ENCODE peak calls at places on chromosomes 16 and 17, in six cellular contexts. V is stomach, Q is tibial nerve, O is body of pancreas, D is heart left ventricle, R is uterus. J is an unnamed sample.
A peak's percentile ranks its signal among the peaks of the same experiment; 100 is the strongest.

GRCh38 chr16:58378401-58378800 is 13.9 kb upstream of the GINS3 start:
- DNase-seq in V (no peak), Q (no peak), O (no peak), D (no peak), R (no peak), J (no peak)

GRCh38 chr17:60579090-60579489 is 20.9 kb upstream of the PPM1D start:
- DNase-seq in V (no peak), Q (no peak), O (no peak), D (no peak), R (peak; percentile 30), J (no peak)

GRCh38 chr17:66523378-66524174 is 221.2 kb downstream of the PRKCA start:
- DNase-seq in V (no peak), Q (no peak), O (no peak), D (no peak), R (no peak), J (no peak)

GRCh38 chr16:24996731-24997130 is 18.4 kb downstream of the ARHGAP17 start:
- DNase-seq in V (no peak), Q (no peak), O (no peak), D (no peak), R (no peak), J (no peak)

GRCh38 chr17:14389656-14390055 is 88.8 kb downstream of the HS3ST3B1 start:
- DNase-seq in V (no peak), Q (no peak), O (no peak), D (no peak), R (no peak), J (no peak)

GRCh38 chr16:49859139-49859947 is 3.4 kb upstream of the ZNF423 start:
- DNase-seq in V (no peak), Q (no peak), O (peak; percentile 79), D (peak; percentile 87), R (peak; percentile 77), J (peak; percentile 60)

GRCh38 chr17:6573982-6574688 is 17.8 kb upstream of the PITPNM3 start:
- DNase-seq in V (no peak), Q (no peak), O (no peak), D (no peak), R (no peak), J (no peak)

GRCh38 chr17:64393000-64393402 is 2.3 kb upstream of the PECAM1 start:
- DNase-seq in V (no peak), Q (no peak), O (no peak), D (no peak), R (no peak), J (no peak)

GRCh38 chr17:9860851-9861250 is 35.1 kb downstream of the GLP2R start:
- DNase-seq in V (no peak), Q (no peak), O (no peak), D (no peak), R (no peak), J (no peak)

GRCh38 chr16:11431915-11432465 is 86.7 kb downstream of the RMI2 start:
- DNase-seq in V (no peak), Q (no peak), O (no peak), D (no peak), R (no peak), J (no peak)

GRCh38 chr16:59878479-59878878 is 1144.4 kb upstream of the GOT2 start:
- DNase-seq in V (peak; percentile 61), Q (no peak), O (peak; percentile 14), D (no peak), R (no peak), J (no peak)

GRCh38 chr16:56950881-56951771 is 10.6 kb upstream of the CETP start:
- DNase-seq in V (peak; percentile 70), Q (no peak), O (peak; percentile 81), D (peak; percentile 74), R (no peak), J (no peak)

GRCh38 chr17:15999974-16000827 is 577 bp downstream of the TTC19 start:
- DNase-seq in V (no peak), Q (no peak), O (peak; percentile 70), D (no peak), R (peak; percentile 47), J (no peak)

GRCh38 chr17:68238488-68238887 is 9.4 kb upstream of the AMZ2 start:
- DNase-seq in V (no peak), Q (no peak), O (no peak), D (no peak), R (no peak), J (no peak)

DNA sequence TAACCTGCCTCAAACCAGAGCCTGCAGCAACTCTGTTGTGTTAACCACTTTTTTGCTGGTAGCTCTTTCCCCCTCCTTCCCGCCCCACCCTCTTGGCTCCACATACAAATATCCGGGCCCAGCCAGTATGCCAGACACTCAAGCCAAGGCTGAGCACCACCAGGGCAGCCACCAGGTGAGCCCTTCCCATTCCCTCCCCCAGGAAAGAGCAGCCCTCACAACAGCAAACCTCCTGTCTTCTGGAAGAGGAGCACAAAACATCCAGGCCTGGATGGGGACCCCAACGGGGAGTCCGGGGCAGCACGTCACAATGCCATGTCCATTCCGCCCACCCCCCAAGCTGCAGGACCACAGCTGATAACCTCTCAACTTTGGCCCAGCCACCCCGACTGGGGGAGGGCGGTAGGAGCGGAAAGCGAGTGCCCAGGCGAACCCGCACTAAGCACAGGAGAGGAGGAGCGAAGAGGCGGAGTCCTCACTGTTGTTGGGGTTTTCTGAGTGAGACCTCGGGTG is 757 bp downstream of the ORMDL3 start:
- DNase-seq in V (peak; percentile 55), Q (no peak), O (peak; percentile 73), D (no peak), R (peak; percentile 53), J (no peak)
- TF ChIP-seq POLR2A in V (no peak), Q (no peak), O (peak; percentile 25), D (no peak), R (no peak), J (no peak)

GRCh38 chr16:19392352-19392751 is 25.3 kb upstream of the TMC5 start:
- DNase-seq in V (no peak), Q (no peak), O (no peak), D (no peak), R (no peak), J (no peak)

GRCh38 chr16:19396555-19397011 is 21.1 kb upstream of the TMC5 start:
- DNase-seq in V (peak; percentile 87), Q (no peak), O (peak; percentile 51), D (no peak), R (no peak), J (peak; percentile 68)

GRCh38 chr16:19389246-19389645 is 28.4 kb upstream of the TMC5 start:
- DNase-seq in V (peak; percentile 83), Q (no peak), O (peak; percentile 81), D (no peak), R (no peak), J (peak; percentile 70)

DNA sequence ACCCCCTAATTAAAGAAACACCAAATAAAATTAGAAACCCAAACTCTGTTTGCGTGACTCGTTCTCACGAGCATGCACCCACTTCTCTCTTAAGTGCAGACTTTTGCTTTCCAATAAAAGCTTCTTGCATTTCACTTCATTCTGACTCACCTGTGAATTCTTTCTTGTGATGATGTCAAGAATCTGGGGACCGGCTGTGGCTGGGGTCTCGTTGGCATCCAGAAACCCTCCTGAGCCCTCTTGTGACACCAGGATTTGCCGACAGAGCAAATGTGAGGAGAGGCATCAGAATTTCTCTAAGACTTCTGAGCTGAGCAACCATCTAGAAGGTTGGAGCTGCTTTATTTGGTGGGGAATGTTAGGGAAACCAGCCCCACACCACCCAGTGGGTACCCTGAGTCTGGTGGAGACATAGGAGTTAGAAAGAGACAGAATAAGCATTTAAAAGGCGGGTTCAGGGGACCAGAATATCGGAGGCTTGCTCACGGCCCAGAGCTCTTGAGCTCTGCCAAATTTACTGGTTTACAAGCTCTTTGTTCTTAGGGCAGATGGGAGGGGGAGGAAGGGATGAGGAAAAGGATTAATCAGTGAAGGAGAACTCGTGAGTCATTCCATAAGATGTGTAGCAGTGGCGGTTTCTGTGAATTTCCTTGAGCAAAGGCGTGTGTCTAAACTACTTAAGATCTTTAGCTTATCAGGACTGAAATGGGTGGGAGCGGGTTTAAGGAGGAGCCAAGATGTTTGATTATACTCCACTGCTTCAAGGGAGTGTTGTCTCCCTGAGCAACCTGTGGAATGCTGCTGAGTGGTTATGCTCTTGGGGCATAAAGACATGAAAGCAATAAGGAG is 24.2 kb upstream of the TMC5 start:
- DNase-seq in V (peak; percentile 47), Q (no peak), O (no peak), D (no peak), R (no peak), J (no peak)
- H3K27ac ChIP-seq in V (peak overlapping the region; percentile 61), Q (no peak overlapping the region), O (no peak overlapping the region), D (no peak overlapping the region), R (no peak overlapping the region), J (peak overlapping the region; percentile 77)

DNA sequence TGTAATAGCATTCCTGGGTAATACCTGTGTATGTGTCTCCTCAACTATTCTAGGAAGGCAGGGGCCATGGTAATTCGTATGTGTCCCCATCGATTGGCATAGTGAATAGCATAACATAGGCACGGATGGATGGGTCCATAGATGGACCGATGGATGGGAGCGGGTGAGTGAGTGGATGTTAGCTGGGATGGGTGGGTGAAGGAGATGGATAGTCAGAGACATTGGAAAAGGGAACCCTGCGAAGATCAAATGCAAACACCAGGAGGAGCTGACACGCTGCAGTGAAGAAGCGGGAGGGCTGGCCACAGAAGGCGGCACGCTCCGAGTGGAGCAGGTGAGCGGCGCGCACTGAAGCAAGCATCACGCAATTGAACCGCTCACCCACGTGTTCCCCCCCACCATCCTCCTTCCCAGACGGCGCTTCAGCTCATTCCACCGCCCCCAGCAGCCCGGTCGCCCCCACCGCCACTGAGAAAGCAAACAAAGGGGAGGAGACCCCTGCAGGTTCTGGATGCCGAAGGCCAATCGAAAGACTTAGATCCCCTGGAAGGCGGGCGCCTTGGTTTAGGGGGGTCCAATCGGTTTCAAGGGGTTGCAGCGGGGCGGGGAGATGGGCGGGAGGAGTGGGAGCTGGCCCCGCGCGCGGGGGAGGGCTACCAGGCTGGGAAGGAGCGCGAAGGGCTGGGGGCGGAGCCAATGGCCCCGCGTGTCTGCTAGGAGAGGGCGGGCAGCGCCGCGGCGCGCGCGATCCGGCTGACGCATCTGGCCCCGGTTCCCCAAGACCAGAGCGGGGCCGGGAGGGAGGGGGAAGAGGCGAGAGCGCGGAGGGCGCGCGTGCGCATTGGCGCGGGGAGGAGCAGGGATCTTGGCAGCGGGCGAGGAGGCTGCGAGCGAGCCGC is at the start of gene ARRB2:
- DNase-seq in V (peak; percentile 99), Q (peak; percentile 94), O (peak; percentile 98), D (peak; percentile 100), R (peak; percentile 99), J (peak; percentile 96)
- TF ChIP-seq POLR2A in V (no peak), Q (peak; percentile 63), O (peak; percentile 9), D (peak; percentile 65), R (peak; percentile 63), J (no peak)

GRCh38 chr17:8693328-8693727 is 51.3 kb downstream of the CCDC42 start:
- DNase-seq in V (no peak), Q (no peak), O (no peak), D (no peak), R (no peak), J (no peak)

GRCh38 chr17:8695241-8695640 is 49.4 kb downstream of the CCDC42 start:
- DNase-seq in V (no peak), Q (no peak), O (no peak), D (no peak), R (no peak), J (no peak)

GRCh38 chr17:8695916-8696415 is 48.7 kb downstream of the CCDC42 start:
- DNase-seq in V (no peak), Q (no peak), O (no peak), D (no peak), R (no peak), J (no peak)

GRCh38 chr17:8696456-8696855 is 48.2 kb downstream of the CCDC42 start:
- DNase-seq in V (no peak), Q (no peak), O (no peak), D (no peak), R (no peak), J (no peak)

DNA sequence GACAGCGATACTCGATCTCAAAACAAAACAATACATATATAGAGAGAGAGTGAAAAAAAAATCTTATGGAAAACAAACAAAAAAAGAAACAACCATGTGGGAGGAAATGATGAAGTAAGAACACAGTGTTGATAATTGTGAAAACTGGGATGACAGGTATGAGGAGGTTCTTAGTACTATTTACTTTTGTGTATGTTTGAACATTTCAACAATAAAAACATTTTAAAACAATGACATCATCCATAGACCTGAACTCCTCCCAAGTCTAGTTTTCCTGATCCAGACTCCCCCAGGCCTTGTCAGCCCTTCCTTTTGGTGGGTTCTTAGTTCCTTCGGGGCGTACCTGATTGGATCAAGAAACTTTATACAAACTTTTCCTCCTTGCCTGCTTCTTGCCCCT is 51.7 kb downstream of the CCDC42 start:
- DNase-seq in V (no peak), Q (no peak), O (no peak), D (no peak), R (no peak), J (no peak)
- H3K27ac ChIP-seq in V (no peak overlapping the region), Q (no peak overlapping the region), O (no peak overlapping the region), D (no peak overlapping the region), R (no peak overlapping the region), J (no peak overlapping the region)

J was measured in breast epithelium.